ENCODE peak calls at places on chromosome 17, in seven cellular contexts. U is neural progenitor cell, A is psoas muscle, P is DND-41, F is astrocyte of the cerebellum, E is tibial nerve, O is GM23338. X is an unnamed sample.

GRCh38 chr17:35529868-35530267 is 7.6 kb downstream of the SLFN12L start:
- DNase-seq in U (no peak), A (no peak), P (no peak), F (no peak), E (no peak), O (no peak), X (no peak)

GRCh38 chr17:28725660-28726395 is at the start of gene TLCD1:
- DNase-seq in U (peak; percentile 93), A (peak; percentile 69), P (peak; percentile 74), F (no peak), E (no peak), O (peak; percentile 85), X (peak; percentile 26)

GRCh38 chr17:81203136-81203535 is 19.6 kb downstream of the CEP131 start:
- DNase-seq in U (no peak), A (no peak), P (no peak), F (no peak), E (no peak), O (no peak), X (no peak)

GRCh38 chr17:69501591-69502468 is 87.3 kb downstream of the MAP2K6 start:
- DNase-seq in U (peak; percentile 27), A (peak; percentile 34), P (no peak), F (peak; percentile 96), E (peak; percentile 30), O (peak; percentile 63), X (no peak)

GRCh38 chr17:66002807-66003206 is 189.1 kb downstream of the CEP112 start:
- DNase-seq in U (no peak), A (no peak), P (no peak), F (no peak), E (no peak), O (no peak), X (no peak)

GRCh38 chr17:16925461-16926060 is 46.4 kb downstream of the TNFRSF13B start:
- DNase-seq in U (no peak), A (no peak), P (no peak), F (no peak), E (no peak), O (no peak), X (no peak)

GRCh38 chr17:5942687-5943086 is 127.5 kb upstream of the WSCD1 start:
- DNase-seq in U (no peak), A (no peak), P (no peak), F (no peak), E (no peak), O (no peak), X (no peak)

GRCh38 chr17:28471127-28471453 is 2.4 kb upstream of the SLC13A2 start:
- DNase-seq in U (no peak), A (no peak), P (no peak), F (no peak), E (no peak), O (no peak), X (no peak)

GRCh38 chr17:82064433-82065192 is 991 bp downstream of the DUS1L start:
- DNase-seq in U (no peak), A (peak; percentile 10), P (no peak), F (no peak), E (no peak), O (peak; percentile 24), X (no peak)

GRCh38 chr17:42779304-42779941 is 987 bp upstream of the WNK4 start:
- DNase-seq in U (no peak), A (no peak), P (no peak), F (no peak), E (no peak), O (no peak), X (no peak)

GRCh38 chr17:39628655-39629493 is 2.1 kb downstream of the PPP1R1B start:
- DNase-seq in U (no peak), A (no peak), P (no peak), F (no peak), E (no peak), O (no peak), X (no peak)

GRCh38 chr17:48241131-48241591 is 133.6 kb downstream of the SNX11 start:
- DNase-seq in U (no peak), A (peak; percentile 22), P (no peak), F (peak; percentile 37), E (peak; percentile 7), O (no peak), X (no peak)

GRCh38 chr17:15885770-15886169 is 59.2 kb upstream of the ADORA2B start:
- DNase-seq in U (no peak), A (no peak), P (no peak), F (no peak), E (no peak), O (no peak), X (no peak)

GRCh38 chr17:62724398-62725146 is 83.5 kb downstream of the MARCHF10 start:
- DNase-seq in U (no peak), A (no peak), P (peak; percentile 43), F (no peak), E (no peak), O (no peak), X (peak; percentile 72)

GRCh38 chr17:73096866-73097265 is 4.4 kb upstream of the SLC39A11 start:
- DNase-seq in U (no peak), A (no peak), P (no peak), F (no peak), E (no peak), O (no peak), X (no peak)

GRCh38 chr17:6491071-6491700 is 46.9 kb downstream of the PIMREG start:
- DNase-seq in U (peak; percentile 57), A (no peak), P (no peak), F (no peak), E (no peak), O (peak; percentile 48), X (no peak)

GRCh38 chr17:27379863-27380533 is 76.2 kb upstream of the KSR1 start:
- DNase-seq in U (peak; percentile 77), A (peak; percentile 72), P (no peak), F (no peak), E (peak; percentile 29), O (peak; percentile 18), X (no peak)

GRCh38 chr17:56514899-56515298 is 78.6 kb upstream of the NOG start:
- DNase-seq in U (no peak), A (no peak), P (no peak), F (no peak), E (no peak), O (no peak), X (no peak)

GRCh38 chr17:50033316-50033715 is 22.6 kb upstream of the ITGA3 start:
- DNase-seq in U (no peak), A (no peak), P (no peak), F (no peak), E (no peak), O (no peak), X (no peak)

GRCh38 chr17:44599298-44600175 is 42.3 kb downstream of the FZD2 start:
- DNase-seq in U (peak; percentile 70), A (peak; percentile 36), P (no peak), F (peak; percentile 90), E (peak; percentile 66), O (peak; percentile 44), X (no peak)

GRCh38 chr17:47225911-47226688 is 17.0 kb downstream of the MYL4 start:
- DNase-seq in U (no peak), A (no peak), P (no peak), F (no peak), E (no peak), O (no peak), X (no peak)

GRCh38 chr17:73798111-73798748 is 154.0 kb upstream of the SDK2 start:
- DNase-seq in U (no peak), A (no peak), P (no peak), F (peak; percentile 94), E (peak; percentile 26), O (no peak), X (no peak)

GRCh38 chr17:57515662-57516211 is 229.4 kb downstream of the CCDC182 start:
- DNase-seq in U (no peak), A (no peak), P (no peak), F (no peak), E (no peak), O (no peak), X (no peak)

DNA sequence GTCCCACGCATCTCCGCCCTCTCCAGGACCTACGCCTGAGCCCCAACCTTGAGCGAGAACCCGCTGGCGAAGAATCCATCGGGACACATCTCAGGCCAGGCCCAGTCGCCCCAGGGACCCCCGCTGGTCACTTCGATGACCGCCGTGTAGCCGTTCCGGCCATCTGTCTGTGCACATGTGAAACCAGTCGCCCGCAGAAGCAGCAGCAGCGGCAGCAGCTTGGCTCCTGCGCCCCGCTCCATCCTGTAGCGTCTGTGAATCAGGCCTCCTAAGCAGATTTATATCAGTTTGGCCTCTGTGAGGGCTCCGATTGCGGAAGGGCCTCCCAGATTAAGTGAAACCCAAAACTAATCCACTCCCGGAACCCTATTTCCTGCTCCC is at the start of gene VMO1:
- DNase-seq in U (peak; percentile 45), A (no peak), P (no peak), F (no peak), E (no peak), O (peak; percentile 27), X (no peak)
- H3K4me3 ChIP-seq in U (peak within 1 kb of the TSS; percentile 1), A (peak within 1 kb of the TSS; percentile 52), P (no peak within 1 kb of the TSS), F (no peak within 1 kb of the TSS), E (no peak within 1 kb of the TSS), O (no peak within 1 kb of the TSS), X (no peak within 1 kb of the TSS)

GRCh38 chr17:75635610-75636202 is 2.5 kb downstream of the SMIM5 start:
- DNase-seq in U (no peak), A (peak; percentile 25), P (no peak), F (no peak), E (no peak), O (no peak), X (no peak)
- H3K4me3 ChIP-seq in U (no peak overlapping the region), A (no peak overlapping the region), P (no peak overlapping the region), F (no peak overlapping the region), E (peak overlapping the region; percentile 39), O (no peak overlapping the region), X (no peak overlapping the region)

DNA sequence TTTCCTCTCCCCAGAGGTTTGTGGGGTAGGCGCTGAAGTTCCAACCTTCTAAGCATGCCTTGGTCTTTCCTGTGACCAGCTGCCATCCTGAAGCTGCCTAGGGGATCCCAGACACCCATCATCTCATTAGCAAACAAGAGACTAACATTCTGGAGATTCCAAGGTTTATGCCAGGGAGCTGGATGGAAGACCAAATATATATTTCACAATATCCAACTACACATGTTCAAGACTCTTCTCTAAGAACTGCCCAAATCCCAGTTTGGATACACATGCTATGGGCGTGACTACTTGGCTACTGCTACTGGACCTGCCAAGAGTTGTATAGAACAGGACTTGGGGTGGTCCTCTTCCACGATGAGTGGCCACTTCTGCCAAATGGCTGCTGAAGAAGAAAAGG is 93.0 kb upstream of the RCVRN start:
- DNase-seq in U (no peak), A (no peak), P (no peak), F (no peak), E (no peak), O (no peak), X (no peak)
- H3K4me3 ChIP-seq in U (no peak overlapping the region), A (no peak overlapping the region), P (no peak overlapping the region), F (no peak overlapping the region), E (no peak overlapping the region), O (no peak overlapping the region), X (no peak overlapping the region)

DNA sequence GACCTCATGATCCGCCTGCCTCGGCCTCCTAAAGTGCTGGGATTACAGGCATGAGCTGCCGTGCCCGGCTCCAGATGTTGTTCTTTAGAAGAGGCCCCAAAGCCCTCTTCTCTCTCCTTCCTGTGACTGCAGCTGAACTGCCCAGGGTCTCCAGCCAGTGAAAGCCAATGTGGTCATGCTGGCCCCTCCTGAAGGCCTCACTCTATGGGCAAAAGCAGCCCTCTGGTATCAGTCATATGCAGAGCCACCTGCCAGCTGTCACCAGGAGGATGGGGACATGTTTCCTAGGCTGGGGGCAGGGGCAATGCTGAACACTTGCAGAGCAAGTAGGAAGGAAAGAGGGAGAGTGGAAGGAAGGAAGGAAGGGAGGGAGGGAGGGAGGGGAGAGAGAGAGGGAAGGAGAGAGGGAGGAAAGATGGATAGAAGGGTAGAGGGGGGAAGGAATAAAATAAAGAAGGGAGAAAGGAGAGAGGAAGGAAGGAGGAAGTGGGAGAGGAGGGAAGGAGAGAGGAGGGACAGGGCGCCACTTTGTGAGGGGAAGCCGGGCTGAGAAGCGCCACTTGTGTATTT is 36.0 kb downstream of the SOCS3 start:
- DNase-seq in U (no peak), A (no peak), P (no peak), F (no peak), E (no peak), O (no peak), X (no peak)
- H3K4me3 ChIP-seq in U (no peak overlapping the region), A (no peak overlapping the region), P (no peak overlapping the region), F (no peak overlapping the region), E (no peak overlapping the region), O (no peak overlapping the region), X (no peak overlapping the region)

X was measured in naive thymus-derived CD4-positive, alpha-beta T cell.